ENCODE peak calls at places on chromosome 15, in seven cellular contexts. One of them, this sample, is unnamed.

GRCh38 chr15:59879506-59879905 is 124.6 kb upstream of the FOXB1 start:
- DNase-seq in C1 segment of cervical spinal cord: no peak
- DNase-seq in brain microvascular endothelial cell: peak
- DNase-seq in activated T-helper 1 cell treated with anti-CD3 and anti-CD28 coated beads, Interleukin-12 subunit alpha, Interleukin-12 subunit beta, Interleukin-2, Interleukin-4 antibody, amounts not matched to agents 30 ng/mL and 10 ng/mL and 1 ng/mL, durations not matched to agents 14 hours and 24 hours and 36 hours: no peak
- DNase-seq in memory B cell: no peak
- DNase-seq in prostate gland: no peak
- DNase-seq in HTR-8/SVneo: peak
- DNase-seq in this sample: no peak

GRCh38 chr15:67680645-67681044 is 138.1 kb downstream of the MAP2K5 start:
- DNase-seq in brain microvascular endothelial cell: no peak
- DNase-seq in activated T-helper 1 cell treated with anti-CD3 and anti-CD28 coated beads, Interleukin-12 subunit alpha, Interleukin-12 subunit beta, Interleukin-2, Interleukin-4 antibody, amounts not matched to agents 30 ng/mL and 10 ng/mL and 1 ng/mL, durations not matched to agents 14 hours and 24 hours and 36 hours: no peak
- DNase-seq in HTR-8/SVneo: no peak
- DNase-seq in prostate gland: no peak
- DNase-seq in C1 segment of cervical spinal cord: no peak
- DNase-seq in memory B cell: no peak
- DNase-seq in this sample: no peak

GRCh38 chr15:63043391-63044076 is 987 bp downstream of the TPM1 start:
- DNase-seq in activated T-helper 1 cell treated with anti-CD3 and anti-CD28 coated beads, Interleukin-12 subunit alpha, Interleukin-12 subunit beta, Interleukin-2, Interleukin-4 antibody, amounts not matched to agents 30 ng/mL and 10 ng/mL and 1 ng/mL, durations not matched to agents 14 hours and 24 hours and 36 hours: no peak
- DNase-seq in memory B cell: peak
- DNase-seq in HTR-8/SVneo: no peak
- DNase-seq in prostate gland: no peak
- DNase-seq in C1 segment of cervical spinal cord: no peak
- DNase-seq in brain microvascular endothelial cell: no peak
- DNase-seq in this sample: peak

GRCh38 chr15:72197045-72197459 is 535 bp downstream of the GRAMD2A start:
- DNase-seq in activated T-helper 1 cell treated with anti-CD3 and anti-CD28 coated beads, Interleukin-12 subunit alpha, Interleukin-12 subunit beta, Interleukin-2, Interleukin-4 antibody, amounts not matched to agents 30 ng/mL and 10 ng/mL and 1 ng/mL, durations not matched to agents 14 hours and 24 hours and 36 hours: no peak
- DNase-seq in memory B cell: no peak
- DNase-seq in C1 segment of cervical spinal cord: no peak
- DNase-seq in prostate gland: no peak
- DNase-seq in brain microvascular endothelial cell: no peak
- DNase-seq in HTR-8/SVneo: no peak
- DNase-seq in this sample: no peak

GRCh38 chr15:49242820-49243219 is 72.8 kb downstream of the GALK2 start:
- DNase-seq in brain microvascular endothelial cell: peak
- DNase-seq in memory B cell: no peak
- DNase-seq in activated T-helper 1 cell treated with anti-CD3 and anti-CD28 coated beads, Interleukin-12 subunit alpha, Interleukin-12 subunit beta, Interleukin-2, Interleukin-4 antibody, amounts not matched to agents 30 ng/mL and 10 ng/mL and 1 ng/mL, durations not matched to agents 14 hours and 24 hours and 36 hours: no peak
- DNase-seq in prostate gland: no peak
- DNase-seq in HTR-8/SVneo: peak
- DNase-seq in C1 segment of cervical spinal cord: no peak
- DNase-seq in this sample: no peak

GRCh38 chr15:96339662-96340347 is 9.3 kb downstream of the NR2F2 start:
- DNase-seq in memory B cell: no peak
- DNase-seq in C1 segment of cervical spinal cord: no peak
- DNase-seq in prostate gland: no peak
- DNase-seq in activated T-helper 1 cell treated with anti-CD3 and anti-CD28 coated beads, Interleukin-12 subunit alpha, Interleukin-12 subunit beta, Interleukin-2, Interleukin-4 antibody, amounts not matched to agents 30 ng/mL and 10 ng/mL and 1 ng/mL, durations not matched to agents 14 hours and 24 hours and 36 hours: no peak
- DNase-seq in HTR-8/SVneo: no peak
- DNase-seq in brain microvascular endothelial cell: peak
- DNase-seq in this sample: no peak

GRCh38 chr15:40010681-40011080 is 28.3 kb downstream of the SRP14 start:
- DNase-seq in HTR-8/SVneo: no peak
- DNase-seq in activated T-helper 1 cell treated with anti-CD3 and anti-CD28 coated beads, Interleukin-12 subunit alpha, Interleukin-12 subunit beta, Interleukin-2, Interleukin-4 antibody, amounts not matched to agents 30 ng/mL and 10 ng/mL and 1 ng/mL, durations not matched to agents 14 hours and 24 hours and 36 hours: no peak
- DNase-seq in prostate gland: no peak
- DNase-seq in memory B cell: no peak
- DNase-seq in brain microvascular endothelial cell: peak
- DNase-seq in C1 segment of cervical spinal cord: no peak
- DNase-seq in this sample: peak

GRCh38 chr15:101107625-101108457 is 144.0 kb downstream of the CHSY1 start:
- DNase-seq in brain microvascular endothelial cell: no peak
- DNase-seq in activated T-helper 1 cell treated with anti-CD3 and anti-CD28 coated beads, Interleukin-12 subunit alpha, Interleukin-12 subunit beta, Interleukin-2, Interleukin-4 antibody, amounts not matched to agents 30 ng/mL and 10 ng/mL and 1 ng/mL, durations not matched to agents 14 hours and 24 hours and 36 hours: no peak
- DNase-seq in C1 segment of cervical spinal cord: no peak
- DNase-seq in HTR-8/SVneo: no peak
- DNase-seq in memory B cell: no peak
- DNase-seq in prostate gland: no peak
- DNase-seq in this sample: no peak

GRCh38 chr15:65964792-65965433 is 95.6 kb downstream of the RAB11A start:
- DNase-seq in HTR-8/SVneo: no peak
- DNase-seq in memory B cell: no peak
- DNase-seq in brain microvascular endothelial cell: no peak
- DNase-seq in C1 segment of cervical spinal cord: no peak
- DNase-seq in prostate gland: no peak
- DNase-seq in activated T-helper 1 cell treated with anti-CD3 and anti-CD28 coated beads, Interleukin-12 subunit alpha, Interleukin-12 subunit beta, Interleukin-2, Interleukin-4 antibody, amounts not matched to agents 30 ng/mL and 10 ng/mL and 1 ng/mL, durations not matched to agents 14 hours and 24 hours and 36 hours: no peak
- DNase-seq in this sample: no peak

GRCh38 chr15:74568594-74568993 is 27.6 kb downstream of the ARID3B start:
- DNase-seq in activated T-helper 1 cell treated with anti-CD3 and anti-CD28 coated beads, Interleukin-12 subunit alpha, Interleukin-12 subunit beta, Interleukin-2, Interleukin-4 antibody, amounts not matched to agents 30 ng/mL and 10 ng/mL and 1 ng/mL, durations not matched to agents 14 hours and 24 hours and 36 hours: no peak
- DNase-seq in brain microvascular endothelial cell: no peak
- DNase-seq in memory B cell: no peak
- DNase-seq in prostate gland: no peak
- DNase-seq in HTR-8/SVneo: no peak
- DNase-seq in C1 segment of cervical spinal cord: no peak
- DNase-seq in this sample: no peak

GRCh38 chr15:95134306-95135100 is 903.1 kb downstream of the MCTP2 start:
- DNase-seq in memory B cell: no peak
- DNase-seq in HTR-8/SVneo: no peak
- DNase-seq in prostate gland: no peak
- DNase-seq in C1 segment of cervical spinal cord: no peak
- DNase-seq in activated T-helper 1 cell treated with anti-CD3 and anti-CD28 coated beads, Interleukin-12 subunit alpha, Interleukin-12 subunit beta, Interleukin-2, Interleukin-4 antibody, amounts not matched to agents 30 ng/mL and 10 ng/mL and 1 ng/mL, durations not matched to agents 14 hours and 24 hours and 36 hours: no peak
- DNase-seq in brain microvascular endothelial cell: no peak
- DNase-seq in this sample: no peak

GRCh38 chr15:63408514-63408913 is 26.9 kb upstream of the CA12 start:
- DNase-seq in HTR-8/SVneo: no peak
- DNase-seq in activated T-helper 1 cell treated with anti-CD3 and anti-CD28 coated beads, Interleukin-12 subunit alpha, Interleukin-12 subunit beta, Interleukin-2, Interleukin-4 antibody, amounts not matched to agents 30 ng/mL and 10 ng/mL and 1 ng/mL, durations not matched to agents 14 hours and 24 hours and 36 hours: no peak
- DNase-seq in C1 segment of cervical spinal cord: no peak
- DNase-seq in brain microvascular endothelial cell: no peak
- DNase-seq in prostate gland: no peak
- DNase-seq in memory B cell: no peak
- DNase-seq in this sample: no peak

GRCh38 chr15:74134387-74135027 is 4.1 kb downstream of the ISLR2 start:
- DNase-seq in brain microvascular endothelial cell: no peak
- DNase-seq in HTR-8/SVneo: no peak
- DNase-seq in activated T-helper 1 cell treated with anti-CD3 and anti-CD28 coated beads, Interleukin-12 subunit alpha, Interleukin-12 subunit beta, Interleukin-2, Interleukin-4 antibody, amounts not matched to agents 30 ng/mL and 10 ng/mL and 1 ng/mL, durations not matched to agents 14 hours and 24 hours and 36 hours: no peak
- DNase-seq in C1 segment of cervical spinal cord: no peak
- DNase-seq in memory B cell: no peak
- DNase-seq in prostate gland: no peak
- DNase-seq in this sample: peak

GRCh38 chr15:62528505-62528904 is 363.4 kb upstream of the C2CD4B start:
- DNase-seq in memory B cell: no peak
- DNase-seq in activated T-helper 1 cell treated with anti-CD3 and anti-CD28 coated beads, Interleukin-12 subunit alpha, Interleukin-12 subunit beta, Interleukin-2, Interleukin-4 antibody, amounts not matched to agents 30 ng/mL and 10 ng/mL and 1 ng/mL, durations not matched to agents 14 hours and 24 hours and 36 hours: no peak
- DNase-seq in brain microvascular endothelial cell: no peak
- DNase-seq in prostate gland: no peak
- DNase-seq in C1 segment of cervical spinal cord: no peak
- DNase-seq in HTR-8/SVneo: no peak
- DNase-seq in this sample: no peak

GRCh38 chr15:25182736-25183445 is 228.1 kb downstream of the SNRPN start:
- DNase-seq in C1 segment of cervical spinal cord: no peak
- DNase-seq in brain microvascular endothelial cell: no peak
- DNase-seq in prostate gland: no peak
- DNase-seq in activated T-helper 1 cell treated with anti-CD3 and anti-CD28 coated beads, Interleukin-12 subunit alpha, Interleukin-12 subunit beta, Interleukin-2, Interleukin-4 antibody, amounts not matched to agents 30 ng/mL and 10 ng/mL and 1 ng/mL, durations not matched to agents 14 hours and 24 hours and 36 hours: no peak
- DNase-seq in memory B cell: no peak
- DNase-seq in HTR-8/SVneo: no peak
- DNase-seq in this sample: peak

GRCh38 chr15:48352474-48353072 is 21.3 kb downstream of the DUT start:
- DNase-seq in brain microvascular endothelial cell: peak
- DNase-seq in C1 segment of cervical spinal cord: no peak
- DNase-seq in prostate gland: peak
- DNase-seq in activated T-helper 1 cell treated with anti-CD3 and anti-CD28 coated beads, Interleukin-12 subunit alpha, Interleukin-12 subunit beta, Interleukin-2, Interleukin-4 antibody, amounts not matched to agents 30 ng/mL and 10 ng/mL and 1 ng/mL, durations not matched to agents 14 hours and 24 hours and 36 hours: peak
- DNase-seq in HTR-8/SVneo: peak
- DNase-seq in memory B cell: peak
- DNase-seq in this sample: peak

GRCh38 chr15:65008989-65009388 is 19.3 kb upstream of the SPG21 start:
- DNase-seq in C1 segment of cervical spinal cord: no peak
- DNase-seq in memory B cell: no peak
- DNase-seq in brain microvascular endothelial cell: no peak
- DNase-seq in HTR-8/SVneo: no peak
- DNase-seq in prostate gland: no peak
- DNase-seq in activated T-helper 1 cell treated with anti-CD3 and anti-CD28 coated beads, Interleukin-12 subunit alpha, Interleukin-12 subunit beta, Interleukin-2, Interleukin-4 antibody, amounts not matched to agents 30 ng/mL and 10 ng/mL and 1 ng/mL, durations not matched to agents 14 hours and 24 hours and 36 hours: no peak
- DNase-seq in this sample: no peak

GRCh38 chr15:101014921-101015841 is 96.0 kb downstream of the LRRK1 start:
- DNase-seq in memory B cell: peak
- DNase-seq in brain microvascular endothelial cell: peak
- DNase-seq in C1 segment of cervical spinal cord: no peak
- DNase-seq in prostate gland: peak
- DNase-seq in HTR-8/SVneo: peak
- DNase-seq in activated T-helper 1 cell treated with anti-CD3 and anti-CD28 coated beads, Interleukin-12 subunit alpha, Interleukin-12 subunit beta, Interleukin-2, Interleukin-4 antibody, amounts not matched to agents 30 ng/mL and 10 ng/mL and 1 ng/mL, durations not matched to agents 14 hours and 24 hours and 36 hours: peak
- DNase-seq in this sample: peak

GRCh38 chr15:33126559-33127290 is 67.8 kb downstream of the FMN1 start:
- DNase-seq in activated T-helper 1 cell treated with anti-CD3 and anti-CD28 coated beads, Interleukin-12 subunit alpha, Interleukin-12 subunit beta, Interleukin-2, Interleukin-4 antibody, amounts not matched to agents 30 ng/mL and 10 ng/mL and 1 ng/mL, durations not matched to agents 14 hours and 24 hours and 36 hours: peak
- DNase-seq in C1 segment of cervical spinal cord: no peak
- DNase-seq in memory B cell: no peak
- DNase-seq in brain microvascular endothelial cell: peak
- DNase-seq in HTR-8/SVneo: peak
- DNase-seq in prostate gland: peak
- DNase-seq in this sample: peak

GRCh38 chr15:56251315-56252091 is 7.8 kb upstream of the RFX7 start:
- DNase-seq in C1 segment of cervical spinal cord: no peak
- DNase-seq in brain microvascular endothelial cell: no peak
- DNase-seq in activated T-helper 1 cell treated with anti-CD3 and anti-CD28 coated beads, Interleukin-12 subunit alpha, Interleukin-12 subunit beta, Interleukin-2, Interleukin-4 antibody, amounts not matched to agents 30 ng/mL and 10 ng/mL and 1 ng/mL, durations not matched to agents 14 hours and 24 hours and 36 hours: no peak
- DNase-seq in prostate gland: no peak
- DNase-seq in memory B cell: no peak
- DNase-seq in HTR-8/SVneo: no peak
- DNase-seq in this sample: no peak

GRCh38 chr15:67188551-67189218 is 65.8 kb downstream of the AAGAB start:
- DNase-seq in brain microvascular endothelial cell: peak
- DNase-seq in HTR-8/SVneo: no peak
- DNase-seq in prostate gland: no peak
- DNase-seq in activated T-helper 1 cell treated with anti-CD3 and anti-CD28 coated beads, Interleukin-12 subunit alpha, Interleukin-12 subunit beta, Interleukin-2, Interleukin-4 antibody, amounts not matched to agents 30 ng/mL and 10 ng/mL and 1 ng/mL, durations not matched to agents 14 hours and 24 hours and 36 hours: no peak
- DNase-seq in C1 segment of cervical spinal cord: no peak
- DNase-seq in memory B cell: no peak
- DNase-seq in this sample: no peak

GRCh38 chr15:79101866-79102581 is 11.4 kb upstream of the RASGRF1 start:
- DNase-seq in memory B cell: no peak
- DNase-seq in C1 segment of cervical spinal cord: no peak
- DNase-seq in activated T-helper 1 cell treated with anti-CD3 and anti-CD28 coated beads, Interleukin-12 subunit alpha, Interleukin-12 subunit beta, Interleukin-2, Interleukin-4 antibody, amounts not matched to agents 30 ng/mL and 10 ng/mL and 1 ng/mL, durations not matched to agents 14 hours and 24 hours and 36 hours: no peak
- DNase-seq in brain microvascular endothelial cell: no peak
- DNase-seq in prostate gland: no peak
- DNase-seq in HTR-8/SVneo: no peak
- DNase-seq in this sample: no peak

GRCh38 chr15:96296264-96296663 is 34.2 kb upstream of the NR2F2 start:
- DNase-seq in prostate gland: no peak
- DNase-seq in brain microvascular endothelial cell: peak
- DNase-seq in memory B cell: no peak
- DNase-seq in C1 segment of cervical spinal cord: no peak
- DNase-seq in HTR-8/SVneo: peak
- DNase-seq in activated T-helper 1 cell treated with anti-CD3 and anti-CD28 coated beads, Interleukin-12 subunit alpha, Interleukin-12 subunit beta, Interleukin-2, Interleukin-4 antibody, amounts not matched to agents 30 ng/mL and 10 ng/mL and 1 ng/mL, durations not matched to agents 14 hours and 24 hours and 36 hours: no peak
- DNase-seq in this sample: no peak

GRCh38 chr15:67917037-67917436 is 77.2 kb upstream of the RNU6-1 start:
- DNase-seq in HTR-8/SVneo: no peak
- DNase-seq in brain microvascular endothelial cell: no peak
- DNase-seq in memory B cell: no peak
- DNase-seq in prostate gland: peak
- DNase-seq in activated T-helper 1 cell treated with anti-CD3 and anti-CD28 coated beads, Interleukin-12 subunit alpha, Interleukin-12 subunit beta, Interleukin-2, Interleukin-4 antibody, amounts not matched to agents 30 ng/mL and 10 ng/mL and 1 ng/mL, durations not matched to agents 14 hours and 24 hours and 36 hours: no peak
- DNase-seq in C1 segment of cervical spinal cord: no peak
- DNase-seq in this sample: peak

GRCh38 chr15:98126326-98127090 is 166.0 kb downstream of the ARRDC4 start:
- DNase-seq in memory B cell: no peak
- DNase-seq in activated T-helper 1 cell treated with anti-CD3 and anti-CD28 coated beads, Interleukin-12 subunit alpha, Interleukin-12 subunit beta, Interleukin-2, Interleukin-4 antibody, amounts not matched to agents 30 ng/mL and 10 ng/mL and 1 ng/mL, durations not matched to agents 14 hours and 24 hours and 36 hours: no peak
- DNase-seq in C1 segment of cervical spinal cord: no peak
- DNase-seq in HTR-8/SVneo: no peak
- DNase-seq in prostate gland: no peak
- DNase-seq in brain microvascular endothelial cell: no peak
- DNase-seq in this sample: no peak

GRCh38 chr15:64152507-64153387 is 1.2 kb downstream of the SNX22 start:
- DNase-seq in HTR-8/SVneo: no peak
- DNase-seq in memory B cell: peak
- DNase-seq in prostate gland: no peak
- DNase-seq in C1 segment of cervical spinal cord: no peak
- DNase-seq in brain microvascular endothelial cell: no peak
- DNase-seq in activated T-helper 1 cell treated with anti-CD3 and anti-CD28 coated beads, Interleukin-12 subunit alpha, Interleukin-12 subunit beta, Interleukin-2, Interleukin-4 antibody, amounts not matched to agents 30 ng/mL and 10 ng/mL and 1 ng/mL, durations not matched to agents 14 hours and 24 hours and 36 hours: no peak
- DNase-seq in this sample: peak

GRCh38 chr15:77145370-77145769 is 74.5 kb upstream of the TSPAN3 start:
- DNase-seq in memory B cell: no peak
- DNase-seq in prostate gland: no peak
- DNase-seq in HTR-8/SVneo: no peak
- DNase-seq in brain microvascular endothelial cell: no peak
- DNase-seq in activated T-helper 1 cell treated with anti-CD3 and anti-CD28 coated beads, Interleukin-12 subunit alpha, Interleukin-12 subunit beta, Interleukin-2, Interleukin-4 antibody, amounts not matched to agents 30 ng/mL and 10 ng/mL and 1 ng/mL, durations not matched to agents 14 hours and 24 hours and 36 hours: no peak
- DNase-seq in C1 segment of cervical spinal cord: no peak
- DNase-seq in this sample: no peak

GRCh38 chr15:56351362-56351761 is 13.9 kb upstream of the TEX9 start:
- DNase-seq in memory B cell: no peak
- DNase-seq in prostate gland: no peak
- DNase-seq in brain microvascular endothelial cell: no peak
- DNase-seq in activated T-helper 1 cell treated with anti-CD3 and anti-CD28 coated beads, Interleukin-12 subunit alpha, Interleukin-12 subunit beta, Interleukin-2, Interleukin-4 antibody, amounts not matched to agents 30 ng/mL and 10 ng/mL and 1 ng/mL, durations not matched to agents 14 hours and 24 hours and 36 hours: no peak
- DNase-seq in C1 segment of cervical spinal cord: no peak
- DNase-seq in HTR-8/SVneo: no peak
- DNase-seq in this sample: no peak

GRCh38 chr15:65666257-65666656 is 44.5 kb downstream of the SLC24A1 start:
- DNase-seq in memory B cell: no peak
- DNase-seq in prostate gland: no peak
- DNase-seq in activated T-helper 1 cell treated with anti-CD3 and anti-CD28 coated beads, Interleukin-12 subunit alpha, Interleukin-12 subunit beta, Interleukin-2, Interleukin-4 antibody, amounts not matched to agents 30 ng/mL and 10 ng/mL and 1 ng/mL, durations not matched to agents 14 hours and 24 hours and 36 hours: no peak
- DNase-seq in C1 segment of cervical spinal cord: no peak
- DNase-seq in HTR-8/SVneo: no peak
- DNase-seq in brain microvascular endothelial cell: peak
- DNase-seq in this sample: no peak

GRCh38 chr15:62075595-62076279 is 9.0 kb downstream of the C2CD4A start:
- DNase-seq in HTR-8/SVneo: no peak
- DNase-seq in activated T-helper 1 cell treated with anti-CD3 and anti-CD28 coated beads, Interleukin-12 subunit alpha, Interleukin-12 subunit beta, Interleukin-2, Interleukin-4 antibody, amounts not matched to agents 30 ng/mL and 10 ng/mL and 1 ng/mL, durations not matched to agents 14 hours and 24 hours and 36 hours: no peak
- DNase-seq in C1 segment of cervical spinal cord: no peak
- DNase-seq in brain microvascular endothelial cell: no peak
- DNase-seq in memory B cell: no peak
- DNase-seq in prostate gland: peak
- DNase-seq in this sample: no peak

GRCh38 chr15:73540161-73540560 is 93.0 kb downstream of the NPTN start:
- DNase-seq in C1 segment of cervical spinal cord: no peak
- DNase-seq in activated T-helper 1 cell treated with anti-CD3 and anti-CD28 coated beads, Interleukin-12 subunit alpha, Interleukin-12 subunit beta, Interleukin-2, Interleukin-4 antibody, amounts not matched to agents 30 ng/mL and 10 ng/mL and 1 ng/mL, durations not matched to agents 14 hours and 24 hours and 36 hours: no peak
- DNase-seq in prostate gland: no peak
- DNase-seq in memory B cell: no peak
- DNase-seq in brain microvascular endothelial cell: no peak
- DNase-seq in HTR-8/SVneo: no peak
- DNase-seq in this sample: no peak

GRCh38 chr15:33985287-33985686 is 17.0 kb downstream of the CHRM5 start:
- DNase-seq in memory B cell: no peak
- DNase-seq in HTR-8/SVneo: peak
- DNase-seq in brain microvascular endothelial cell: peak
- DNase-seq in prostate gland: no peak
- DNase-seq in C1 segment of cervical spinal cord: no peak
- DNase-seq in activated T-helper 1 cell treated with anti-CD3 and anti-CD28 coated beads, Interleukin-12 subunit alpha, Interleukin-12 subunit beta, Interleukin-2, Interleukin-4 antibody, amounts not matched to agents 30 ng/mL and 10 ng/mL and 1 ng/mL, durations not matched to agents 14 hours and 24 hours and 36 hours: no peak
- DNase-seq in this sample: no peak

GRCh38 chr15:94840794-94841587 is 609.6 kb downstream of the MCTP2 start:
- DNase-seq in HTR-8/SVneo: no peak
- DNase-seq in C1 segment of cervical spinal cord: no peak
- DNase-seq in activated T-helper 1 cell treated with anti-CD3 and anti-CD28 coated beads, Interleukin-12 subunit alpha, Interleukin-12 subunit beta, Interleukin-2, Interleukin-4 antibody, amounts not matched to agents 30 ng/mL and 10 ng/mL and 1 ng/mL, durations not matched to agents 14 hours and 24 hours and 36 hours: no peak
- DNase-seq in prostate gland: no peak
- DNase-seq in memory B cell: no peak
- DNase-seq in brain microvascular endothelial cell: peak
- DNase-seq in this sample: no peak

GRCh38 chr15:68256675-68257450 is 20.7 kb upstream of the FEM1B start:
- DNase-seq in C1 segment of cervical spinal cord: peak
- DNase-seq in activated T-helper 1 cell treated with anti-CD3 and anti-CD28 coated beads, Interleukin-12 subunit alpha, Interleukin-12 subunit beta, Interleukin-2, Interleukin-4 antibody, amounts not matched to agents 30 ng/mL and 10 ng/mL and 1 ng/mL, durations not matched to agents 14 hours and 24 hours and 36 hours: peak
- DNase-seq in prostate gland: peak
- DNase-seq in brain microvascular endothelial cell: peak
- DNase-seq in memory B cell: no peak
- DNase-seq in HTR-8/SVneo: peak
- DNase-seq in this sample: peak

GRCh38 chr15:67135494-67135893 is 70.1 kb downstream of the SMAD3 start:
- DNase-seq in C1 segment of cervical spinal cord: no peak
- DNase-seq in activated T-helper 1 cell treated with anti-CD3 and anti-CD28 coated beads, Interleukin-12 subunit alpha, Interleukin-12 subunit beta, Interleukin-2, Interleukin-4 antibody, amounts not matched to agents 30 ng/mL and 10 ng/mL and 1 ng/mL, durations not matched to agents 14 hours and 24 hours and 36 hours: no peak
- DNase-seq in brain microvascular endothelial cell: no peak
- DNase-seq in memory B cell: no peak
- DNase-seq in prostate gland: no peak
- DNase-seq in HTR-8/SVneo: no peak
- DNase-seq in this sample: no peak

This sample was measured in right lobe of liver.